ENCODE peak calls at places on chromosomes 1 and 21, in six cellular contexts. B is CD8-positive, alpha-beta T cell; Q is effector memory CD4-positive, alpha-beta T cell; V is aorta; N is CD8-positive, alpha-beta memory T cell; R is activated CD4-positive, alpha-beta T cell treated with anti-CD3 and anti-CD28 coated beads for 48 hours. Z is an unnamed sample.

GRCh38 chr1:115252585-115252984 is 85.5 kb downstream of the NGF start:
- DNase-seq in B (no peak), Q (no peak), V (no peak), N (no peak), R (no peak), Z (no peak)

GRCh38 chr1:246703581-246703980 is 20.6 kb upstream of the SCCPDH start:
- DNase-seq in B (no peak), Q (no peak), V (peak), N (no peak), R (no peak), Z (no peak)

GRCh38 chr1:37999434-38000232 is 5.7 kb downstream of the FHL3 start:
- DNase-seq in B (no peak), Q (no peak), V (peak), N (no peak), R (no peak), Z (peak)

GRCh38 chr1:246961939-246962373 is 30.2 kb upstream of the AHCTF1 start:
- DNase-seq in B (no peak), Q (no peak), V (peak), N (no peak), R (no peak), Z (no peak)

GRCh38 chr21:38819051-38819718 is 13.5 kb downstream of the ETS2 start:
- DNase-seq in B (no peak), Q (no peak), V (no peak), N (no peak), R (no peak), Z (no peak)

GRCh38 chr1:24231701-24232100 is 44.6 kb upstream of the IFNLR1 start:
- DNase-seq in B (no peak), Q (no peak), V (no peak), N (no peak), R (no peak), Z (no peak)

GRCh38 chr1:24959623-24959975 is 29.5 kb upstream of the RUNX3 start:
- DNase-seq in B (no peak), Q (no peak), V (no peak), N (no peak), R (no peak), Z (no peak)

GRCh38 chr1:216640100-216640499 is 83.1 kb downstream of the ESRRG start:
- DNase-seq in B (no peak), Q (no peak), V (no peak), N (no peak), R (no peak), Z (no peak)

GRCh38 chr1:41665962-41666917 is 181.8 kb upstream of the EDN2 start:
- DNase-seq in B (no peak), Q (no peak), V (no peak), N (no peak), R (no peak), Z (no peak)

GRCh38 chr1:55284856-55285255 is 69.7 kb upstream of the USP24 start:
- DNase-seq in B (no peak), Q (no peak), V (no peak), N (no peak), R (peak), Z (peak)

GRCh38 chr1:180597520-180597919 is 34.3 kb upstream of the XPR1 start:
- DNase-seq in B (no peak), Q (no peak), V (no peak), N (no peak), R (no peak), Z (no peak)